ENCODE peak calls at places on chromosomes 7 and 10, in four cellular contexts. H, F, K and O are unnamed samples.

GRCh38 chr7:115226410-115226809 is 304.5 kb downstream of the MDFIC start:
- DNase-seq in K (no peak), H (no peak), F (no peak), O (no peak)

GRCh38 chr7:24920702-24921679 is 59.0 kb downstream of the OSBPL3 start:
- DNase-seq in H (no peak), K (peak; percentile 56), F (no peak), O (no peak)

GRCh38 chr10:30812018-30812851 is 182.7 kb upstream of the LYZL2 start:
- DNase-seq in H (no peak), F (no peak), K (no peak), O (peak; percentile 95)

GRCh38 chr7:158097511-158098124 is 490.0 kb downstream of the PTPRN2 start:
- DNase-seq in K (no peak), H (no peak), F (no peak), O (no peak)

GRCh38 chr10:86958831-86959736 is 685 bp downstream of the SNCG start:
- DNase-seq in H (no peak), K (peak; percentile 94), F (peak; percentile 54), O (peak; percentile 78)

GRCh38 chr7:73978681-73979563 is 49.1 kb upstream of the ELN start:
- DNase-seq in H (peak; percentile 45), F (peak; percentile 81), K (peak; percentile 64), O (no peak)

GRCh38 chr10:119296703-119297102 is 89.3 kb downstream of the GRK5 start:
- DNase-seq in K (no peak), F (no peak), H (no peak), O (peak; percentile 54)

GRCh38 chr10:78889536-78890063 is 179.2 kb upstream of the ZMIZ1 start:
- DNase-seq in F (no peak), K (no peak), H (no peak), O (no peak)

GRCh38 chr7:49866910-49867309 is 93.5 kb downstream of the VWC2 start:
- DNase-seq in F (no peak), K (no peak), H (no peak), O (no peak)

GRCh38 chr10:60487543-60487942 is 97.9 kb upstream of the ANK3 start:
- DNase-seq in K (no peak), H (no peak), F (no peak), O (no peak)

GRCh38 chr10:125538947-125539649 is 143.9 kb downstream of the TEX36 start:
- DNase-seq in F (peak; percentile 27), H (no peak), K (no peak), O (no peak)

DNA sequence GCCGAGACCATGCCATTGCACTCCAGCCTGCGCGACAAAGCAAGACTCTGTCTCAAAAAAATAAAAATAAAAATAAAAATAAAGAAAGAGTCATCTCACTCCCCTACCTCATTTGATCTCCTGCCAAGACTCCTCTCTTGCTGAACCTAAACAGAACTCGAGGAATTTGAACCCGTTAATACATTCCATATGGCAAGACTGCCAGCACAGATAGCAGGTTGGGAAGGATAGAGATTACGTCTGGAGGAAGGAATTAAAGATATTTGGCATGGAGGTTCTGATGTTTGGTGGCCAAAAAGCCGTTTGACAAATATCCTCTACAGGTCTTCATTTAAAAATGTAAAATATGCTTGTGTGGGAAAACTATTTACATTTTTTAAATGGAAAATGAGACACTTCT is 549.6 kb downstream of the HTR7 start:
- DNase-seq in F (no peak), H (no peak), K (no peak), O (peak; percentile 70)
- TF ChIP-seq CHD1 in F (no peak), H (no peak), K (no peak), O (no peak)

DNA sequence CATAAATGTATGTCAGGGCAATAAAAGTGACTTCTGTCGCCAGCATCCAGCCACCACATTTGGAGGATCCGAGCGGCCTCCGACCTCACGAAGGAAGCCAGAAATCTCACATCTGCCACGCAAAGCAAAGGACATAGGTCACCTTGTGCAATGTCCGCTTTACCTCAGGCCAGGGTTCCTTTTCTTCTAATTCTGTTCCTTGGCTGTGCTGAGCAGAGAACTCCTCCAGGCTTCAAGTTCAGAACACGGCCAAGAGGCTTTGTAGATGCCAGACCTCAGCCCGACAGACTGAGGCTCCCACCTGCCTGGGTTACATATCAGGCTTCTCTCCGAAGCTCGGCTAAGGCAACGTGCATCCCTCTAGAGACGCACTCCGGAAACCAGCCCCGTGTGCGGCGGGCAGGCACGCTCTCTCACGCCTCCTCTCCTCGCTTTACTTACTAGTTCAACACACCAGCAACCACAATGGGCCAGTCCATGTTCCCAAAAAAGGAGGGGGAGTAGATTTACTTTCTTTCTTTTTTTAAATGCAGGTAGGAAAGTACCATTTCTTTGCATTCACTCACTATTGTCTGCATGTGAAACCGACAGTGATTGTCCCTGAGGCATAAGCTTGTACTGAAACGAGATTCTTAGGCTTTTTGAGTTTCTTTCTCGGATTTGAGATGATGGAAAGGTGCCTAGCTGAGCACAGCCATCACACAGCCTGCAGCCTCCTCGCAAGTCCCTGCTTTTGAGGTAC is 122.4 kb upstream of the AFAP1L2 start:
- DNase-seq in F (peak; percentile 77), K (peak; percentile 2), H (peak; percentile 95), O (peak; percentile 65)
- H3K27ac ChIP-seq in F (peak overlapping the region; percentile 26), K (no peak overlapping the region), H (peak overlapping the region; percentile 71), O (no peak overlapping the region)

DNA sequence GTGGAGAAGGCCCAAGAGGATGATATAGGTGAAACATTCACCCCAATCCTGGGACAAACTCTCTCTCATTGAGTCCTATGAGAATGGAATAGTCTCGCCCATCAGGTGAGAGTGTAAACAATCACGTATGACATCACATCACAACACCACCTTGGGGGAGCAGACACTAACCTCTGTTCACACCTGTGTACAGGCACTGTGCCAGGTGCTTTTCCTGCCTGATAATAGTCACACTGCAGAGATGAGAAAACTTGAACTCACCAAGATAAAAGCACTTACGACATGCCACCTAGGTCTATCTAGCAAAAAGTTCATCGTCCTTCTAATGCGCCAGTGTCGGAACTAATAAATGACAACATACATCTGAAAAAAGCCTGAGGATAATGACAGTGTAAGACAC is 187.8 kb downstream of the FAM107B start:
- DNase-seq in F (no peak), K (no peak), H (no peak), O (no peak)
- TF ChIP-seq CHD1 in F (no peak), K (no peak), H (no peak), O (no peak)

GRCh38 chr10:73094986-73095478 is 1.6 kb downstream of the P4HA1 start:
- DNase-seq in K (no peak), F (no peak), H (no peak), O (no peak)
- H3K27ac ChIP-seq in K (peak overlapping the region; percentile 90), F (no peak overlapping the region), H (peak overlapping the region; percentile 89), O (peak overlapping the region; percentile 91)